ENCODE peak calls at places on chromosomes 7 and 10, in eight cellular contexts. J, O, B, Z, S, D, V and U are unnamed samples.

GRCh38 chr10:131532291-131532690 is 220.8 kb upstream of the TCERG1L start:
- DNase-seq in O (no peak), D (no peak), Z (no peak), B (no peak), V (no peak), J (no peak), S (no peak), U (no peak)

GRCh38 chr7:129332354-129333056 is 101.7 kb upstream of the STRIP2 start:
- DNase-seq in V (peak; percentile 33), D (peak; percentile 56), Z (no peak), B (no peak), S (peak; percentile 93), J (no peak), O (no peak), U (no peak)

GRCh38 chr10:92074126-92074887 is 150.7 kb downstream of the BTAF1 start:
- DNase-seq in B (no peak), J (no peak), O (no peak), S (peak; percentile 6), V (peak; percentile 25), Z (no peak), D (no peak), U (no peak)

GRCh38 chr7:130272456-130273080 is 5.9 kb downstream of the CPA2 start:
- DNase-seq in S (no peak), O (peak; percentile 74), D (no peak), J (no peak), B (no peak), Z (no peak), V (no peak), U (no peak)

GRCh38 chr10:96570983-96571964 is 15.5 kb downstream of the TM9SF3 start:
- DNase-seq in O (no peak), B (no peak), V (no peak), J (no peak), D (no peak), S (no peak), Z (no peak), U (no peak)

GRCh38 chr7:15508258-15508657 is 53.6 kb downstream of the AGMO start:
- DNase-seq in D (peak; percentile 66), J (no peak), B (no peak), S (peak; percentile 30), V (peak; percentile 9), Z (no peak), O (no peak), U (no peak)

GRCh38 chr10:72981028-72981881 is 26.6 kb upstream of the PLA2G12B start:
- DNase-seq in B (no peak), J (no peak), Z (no peak), V (no peak), S (no peak), O (no peak), D (no peak), U (no peak)

GRCh38 chr7:116899308-116899707 is 36.9 kb downstream of the CAPZA2 start:
- DNase-seq in V (peak; percentile 37), D (no peak), Z (no peak), S (no peak), J (no peak), B (no peak), O (no peak), U (no peak)

GRCh38 chr7:1160665-1161010 is 642 bp upstream of the ZFAND2A start:
- DNase-seq in V (no peak), Z (no peak), D (peak; percentile 43), J (no peak), B (no peak), O (no peak), S (no peak), U (no peak)

GRCh38 chr7:27071622-27072390 is 24.0 kb downstream of the HOXA1 start:
- DNase-seq in J (no peak), D (no peak), Z (no peak), V (no peak), O (no peak), S (no peak), B (no peak), U (no peak)

GRCh38 chr7:6536262-6536770 is 14.9 kb downstream of the GRID2IP start:
- DNase-seq in Z (no peak), J (no peak), V (peak; percentile 5), B (no peak), S (no peak), D (peak; percentile 23), O (peak; percentile 57), U (no peak)

GRCh38 chr10:97169911-97170693 is 15.7 kb downstream of the SLIT1 start:
- DNase-seq in V (no peak), S (no peak), B (no peak), O (peak; percentile 77), J (no peak), D (peak; percentile 5), Z (no peak), U (no peak)

GRCh38 chr10:86819567-86819966 is 63.1 kb downstream of the BMPR1A start:
- DNase-seq in J (no peak), Z (no peak), D (no peak), B (no peak), S (peak; percentile 61), V (no peak), O (no peak), U (no peak)

GRCh38 chr10:3054816-3055202 is 12.5 kb upstream of the PFKP start:
- DNase-seq in J (no peak), B (no peak), O (no peak), Z (no peak), D (no peak), S (no peak), V (peak; percentile 42), U (no peak)

GRCh38 chr7:44967571-44968446 is 11.0 kb downstream of the MYO1G start:
- DNase-seq in V (peak; percentile 42), B (no peak), O (no peak), S (no peak), Z (no peak), D (no peak), J (no peak), U (no peak)

GRCh38 chr7:41858196-41858595 is 155.3 kb upstream of the INHBA start:
- DNase-seq in O (no peak), S (peak; percentile 74), J (no peak), V (no peak), B (no peak), Z (no peak), D (no peak), U (no peak)

GRCh38 chr10:13775786-13776780 is 189.3 kb downstream of the PRPF18 start:
- DNase-seq in Z (no peak), J (no peak), B (no peak), D (peak; percentile 71), O (no peak), V (peak; percentile 83), S (peak; percentile 93), U (no peak)

GRCh38 chr7:55792048-55792447 is 70.5 kb downstream of the SEPTIN14 start:
- DNase-seq in D (no peak), O (no peak), Z (no peak), J (no peak), V (no peak), S (no peak), B (no peak), U (no peak)

GRCh38 chr10:100009283-100009792 is 409 bp downstream of the DNMBP start:
- DNase-seq in V (no peak), J (no peak), D (peak; percentile 89), O (peak; percentile 86), B (peak; percentile 53), S (no peak), Z (no peak), U (no peak)

DNA sequence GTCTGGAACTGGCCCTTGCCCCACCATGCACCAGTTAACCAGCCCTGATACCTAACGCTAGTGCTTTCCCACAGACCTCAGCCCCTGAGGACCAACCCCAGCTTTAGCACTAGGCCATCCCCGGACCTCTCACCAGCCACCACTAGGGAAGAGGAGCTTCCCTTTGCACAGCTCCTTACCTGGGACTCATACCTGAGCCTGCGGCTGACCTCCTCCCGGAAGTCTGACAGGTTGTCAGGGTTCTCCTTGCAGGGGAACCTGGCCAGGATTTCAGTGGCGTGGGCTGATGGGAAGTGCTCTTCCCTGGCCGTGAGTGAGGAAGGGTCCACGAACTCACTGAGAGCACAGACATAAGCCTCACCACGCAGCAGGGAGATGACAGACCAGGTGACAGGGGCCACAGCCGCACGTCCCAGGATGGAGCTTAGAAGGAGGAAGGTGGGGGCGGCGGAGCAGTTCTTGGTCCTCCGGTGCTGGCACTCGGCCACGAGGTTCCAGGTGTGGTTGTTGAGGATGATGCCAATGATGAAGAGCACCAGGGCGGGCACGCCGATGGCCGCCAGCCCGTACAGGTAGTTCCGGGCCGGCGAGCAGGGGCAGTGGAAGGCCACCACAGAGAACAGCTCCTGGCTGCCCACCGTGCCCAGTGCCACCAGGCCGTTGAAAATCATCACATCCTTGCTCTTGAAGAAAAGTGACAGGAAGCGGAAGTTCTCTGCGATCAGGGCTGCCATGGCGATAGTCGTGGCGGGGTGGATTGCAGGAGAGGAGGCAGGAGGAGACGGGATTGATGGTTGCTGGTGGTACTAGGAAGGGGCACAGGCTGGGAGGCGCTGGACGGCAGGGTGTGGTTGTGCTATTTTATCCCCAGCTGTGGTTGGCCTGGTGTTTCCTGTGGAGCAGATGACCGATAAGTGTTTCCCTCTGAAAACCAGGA is 2.7 kb downstream of the CALHM2 start:
- DNase-seq in J (no peak), D (no peak), S (no peak), B (no peak), Z (no peak), V (no peak), O (no peak), U (no peak)
- H3K4me1 ChIP-seq in J (peaks cover 45% of the 10 kb centered on the region), D (peaks cover 60% of the 10 kb centered on the region), S (peaks cover 11% of the 10 kb centered on the region), B (peaks cover 57% of the 10 kb centered on the region), Z (peaks cover 16% of the 10 kb centered on the region), V (no peaks in the 10 kb centered on the region), O (peaks cover 4% of the 10 kb centered on the region), U (peaks cover 57% of the 10 kb centered on the region)

DNA sequence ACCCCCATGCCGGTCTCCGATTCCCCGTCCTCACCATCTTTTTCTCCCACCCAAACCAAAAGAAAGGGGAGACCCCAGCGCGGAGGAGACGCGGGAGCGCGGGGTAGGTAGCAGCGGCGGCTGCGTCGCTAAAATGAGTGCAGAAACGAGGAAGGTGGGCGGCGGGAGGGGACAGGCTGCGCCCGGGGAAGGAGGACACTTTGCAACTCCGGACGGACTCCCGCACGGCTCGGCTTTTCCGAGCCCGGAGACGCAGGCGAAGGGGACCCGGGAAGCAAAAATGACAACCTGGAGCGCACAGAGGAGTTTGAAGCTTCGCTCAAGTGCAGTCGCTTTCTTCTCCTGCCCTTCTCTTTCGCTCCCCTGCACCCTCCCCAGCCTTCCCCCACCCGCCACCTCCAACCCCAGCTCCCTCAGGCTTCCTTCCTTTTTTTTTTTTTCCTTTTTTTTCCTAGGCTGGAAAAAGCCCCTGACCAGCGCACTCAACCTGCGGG is 481 bp downstream of the SFMBT2 start:
- DNase-seq in O (peak; percentile 62), J (peak; percentile 57), B (no peak), D (peak; percentile 31), S (peak; percentile 10), V (peak; percentile 9), Z (no peak), U (no peak)
- H3K4me1 ChIP-seq in O (peaks cover 4% of the 10 kb centered on the region), J (peaks cover 40% of the 10 kb centered on the region), B (peaks cover 38% of the 10 kb centered on the region), D (peaks cover 16% of the 10 kb centered on the region), S (no peaks in the 10 kb centered on the region), V (peaks cover 16% of the 10 kb centered on the region), Z (peaks cover 25% of the 10 kb centered on the region), U (peaks cover 39% of the 10 kb centered on the region)

GRCh38 chr10:119138341-119139306 is 26.9 kb downstream of the SFXN4 start:
- DNase-seq in V (peak; percentile 51), O (peak; percentile 35), J (no peak), D (no peak), Z (no peak), S (no peak), B (no peak), U (no peak)
- H3K4me1 ChIP-seq in V (no peaks in the 10 kb centered on the region), O (no peaks in the 10 kb centered on the region), J (no peaks in the 10 kb centered on the region), D (peaks cover 13% of the 10 kb centered on the region), Z (no peaks in the 10 kb centered on the region), S (peaks cover 4% of the 10 kb centered on the region), B (no peaks in the 10 kb centered on the region), U (peaks cover 4% of the 10 kb centered on the region)

DNA sequence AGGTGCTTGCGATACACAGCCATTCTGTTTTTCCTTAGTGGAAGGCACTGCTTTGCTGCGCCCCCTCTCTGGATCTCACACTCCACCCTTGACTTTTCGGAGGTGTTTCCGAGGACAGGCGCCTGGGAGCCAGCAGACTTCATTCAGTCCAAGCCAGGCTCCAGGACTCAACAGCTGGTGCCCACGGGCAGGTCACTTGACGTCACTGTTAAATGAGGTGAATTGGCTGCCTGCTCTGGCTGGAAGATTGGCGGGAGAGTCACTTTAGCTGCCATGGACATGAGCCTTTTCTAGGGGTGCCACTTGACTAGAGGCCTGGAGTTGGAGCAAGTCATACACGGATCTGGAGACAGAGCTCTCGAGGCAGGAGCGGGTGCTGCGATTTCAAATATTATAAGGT is 3.2 kb downstream of the HTRA1 start:
- DNase-seq in O (no peak), S (no peak), B (no peak), J (no peak), D (no peak), Z (no peak), V (no peak), U (no peak)
- H3K4me1 ChIP-seq in O (no peaks in the 10 kb centered on the region), S (peaks cover 22% of the 10 kb centered on the region), B (peaks cover 38% of the 10 kb centered on the region), J (peaks cover 17% of the 10 kb centered on the region), D (peaks cover 48% of the 10 kb centered on the region), Z (peaks cover 4% of the 10 kb centered on the region), V (peaks cover 17% of the 10 kb centered on the region), U (peaks cover 25% of the 10 kb centered on the region)